ENCODE peak calls at places on chromosomes 5 and 9, in eight cellular contexts. X, Z, N, O, M, V, R and Y are unnamed samples.

GRCh38 chr9:72615931-72616330 is 94.5 kb downstream of the TMC1 start:
- DNase-seq in X (peak), Z (peak), N (no peak), O (no peak), M (no peak), V (no peak), R (no peak), Y (no peak)

GRCh38 chr5:43891112-43891511 is 288.1 kb downstream of the NNT start:
- DNase-seq in X (no peak), Z (no peak), N (no peak), O (no peak), M (no peak), V (no peak), R (no peak), Y (no peak)

GRCh38 chr9:129320575-129321311 is 142.7 kb upstream of the IER5L start:
- DNase-seq in X (peak), Z (peak), N (peak), O (peak), M (peak), V (no peak), R (peak), Y (peak)

GRCh38 chr5:108989761-108990392 is 242.2 kb downstream of the FER start:
- DNase-seq in X (no peak), Z (peak), N (no peak), O (no peak), M (no peak), V (no peak), R (no peak), Y (no peak)

GRCh38 chr9:76932778-76933177 is 26.9 kb upstream of the PRUNE2 start:
- DNase-seq in X (no peak), Z (no peak), N (peak), O (no peak), M (no peak), V (no peak), R (peak), Y (no peak)

GRCh38 chr5:61277190-61277589 is 54.9 kb upstream of the ZSWIM6 start:
- DNase-seq in X (no peak), Z (no peak), N (peak), O (no peak), M (no peak), V (no peak), R (no peak), Y (no peak)

GRCh38 chr5:179873711-179874110 is 15.1 kb upstream of the MRNIP start:
- DNase-seq in X (no peak), Z (no peak), N (no peak), O (no peak), M (no peak), V (no peak), R (no peak), Y (no peak)

GRCh38 chr9:98687911-98688310 is 20.8 kb downstream of the GABBR2 start:
- DNase-seq in X (no peak), Z (peak), N (no peak), O (no peak), M (no peak), V (no peak), R (no peak), Y (no peak)

GRCh38 chr5:55713871-55714270 is 1.7 kb upstream of the SLC38A9 start:
- DNase-seq in X (no peak), Z (no peak), N (no peak), O (no peak), M (no peak), V (no peak), R (no peak), Y (no peak)

GRCh38 chr5:178432421-178433272 is 157.5 kb downstream of the COL23A1 start:
- DNase-seq in X (no peak), Z (no peak), N (no peak), O (no peak), M (no peak), V (no peak), R (no peak), Y (no peak)

GRCh38 chr9:93301291-93301811 is 117.4 kb downstream of the WNK2 start:
- DNase-seq in X (no peak), Z (no peak), N (no peak), O (no peak), M (no peak), V (no peak), R (no peak), Y (no peak)

DNA sequence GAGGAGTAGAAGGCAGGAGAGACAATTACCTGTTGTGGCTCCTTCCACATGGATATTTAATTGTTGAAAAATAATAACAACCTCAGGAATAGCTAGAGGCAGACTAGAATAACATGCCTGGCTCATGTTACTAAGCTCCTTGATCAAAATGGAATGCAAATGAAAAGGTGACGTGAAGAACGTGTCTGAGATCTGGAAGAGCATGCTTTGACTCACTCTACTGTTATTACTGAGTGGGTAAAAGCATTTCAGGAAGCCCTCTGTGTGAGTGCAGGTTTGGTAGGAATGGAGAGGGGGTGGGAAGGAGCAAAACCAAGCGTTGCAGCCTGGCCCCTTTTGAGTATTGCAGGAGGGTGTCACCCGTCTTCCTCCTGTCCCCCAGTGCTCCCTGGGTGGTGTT is 84.8 kb downstream of the EQTN start:
- DNase-seq in X (no peak), Z (peak), N (peak), O (no peak), M (no peak), V (no peak), R (no peak), Y (no peak)
- TF ChIP-seq CTCF in X (no peak), Z (no peak), N (no peak), O (no peak), M (no peak), V (no peak), R (no peak), Y (no peak)

GRCh38 chr9:89234636-89235035 is 56.0 kb upstream of the SHC3 start:
- DNase-seq in X (no peak), Z (peak), N (peak), O (no peak), M (no peak), V (no peak), R (peak), Y (no peak)
- TF ChIP-seq CTCF in X (no peak), Z (no peak), N (no peak), O (no peak), M (no peak), V (peak), R (peak), Y (no peak)

GRCh38 chr9:34810187-34810524 is 100.2 kb upstream of the CCL21 start:
- DNase-seq in X (no peak), Z (no peak), N (no peak), O (no peak), M (no peak), V (no peak), R (no peak), Y (no peak)

DNA sequence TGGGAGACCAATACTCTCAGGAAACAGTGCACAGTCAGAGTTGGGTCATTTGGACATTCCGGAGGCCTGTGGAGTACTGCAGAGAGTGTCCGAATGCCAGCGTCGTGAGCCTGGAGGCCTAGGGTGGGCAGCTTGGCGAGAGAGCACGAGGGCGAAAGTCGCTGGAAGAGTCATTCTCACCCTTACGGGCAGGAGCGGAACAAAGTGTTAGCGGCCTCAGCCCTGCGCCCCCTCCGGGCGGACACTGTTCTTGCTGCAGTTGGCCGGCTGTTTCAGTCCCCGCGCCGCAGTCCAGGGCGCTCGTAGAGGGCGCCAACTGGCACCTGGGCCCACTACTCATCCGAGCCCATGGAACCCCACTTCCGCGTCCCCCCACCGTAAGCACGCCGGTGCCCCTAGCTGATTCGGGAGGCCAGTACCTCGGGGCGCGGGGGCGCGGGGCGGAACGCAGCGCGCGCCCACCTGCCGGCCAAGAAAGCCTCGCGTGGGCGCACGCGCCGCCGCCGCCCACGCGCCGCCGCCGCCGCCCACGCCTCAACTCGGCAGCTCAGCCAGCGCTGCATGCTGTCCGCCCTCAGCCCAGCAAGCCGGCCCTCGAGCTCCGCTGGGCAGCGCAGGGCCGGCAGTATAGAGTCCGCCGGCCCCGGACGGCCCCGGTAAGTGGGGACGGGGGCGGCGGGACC is 99.7 kb upstream of the CCL21 start:
- DNase-seq in X (peak), Z (peak), N (no peak), O (no peak), M (no peak), V (peak), R (peak), Y (no peak)
- TF ChIP-seq CTCF in X (peak), Z (peak), N (no peak), O (no peak), M (no peak), V (peak), R (peak), Y (peak)

DNA sequence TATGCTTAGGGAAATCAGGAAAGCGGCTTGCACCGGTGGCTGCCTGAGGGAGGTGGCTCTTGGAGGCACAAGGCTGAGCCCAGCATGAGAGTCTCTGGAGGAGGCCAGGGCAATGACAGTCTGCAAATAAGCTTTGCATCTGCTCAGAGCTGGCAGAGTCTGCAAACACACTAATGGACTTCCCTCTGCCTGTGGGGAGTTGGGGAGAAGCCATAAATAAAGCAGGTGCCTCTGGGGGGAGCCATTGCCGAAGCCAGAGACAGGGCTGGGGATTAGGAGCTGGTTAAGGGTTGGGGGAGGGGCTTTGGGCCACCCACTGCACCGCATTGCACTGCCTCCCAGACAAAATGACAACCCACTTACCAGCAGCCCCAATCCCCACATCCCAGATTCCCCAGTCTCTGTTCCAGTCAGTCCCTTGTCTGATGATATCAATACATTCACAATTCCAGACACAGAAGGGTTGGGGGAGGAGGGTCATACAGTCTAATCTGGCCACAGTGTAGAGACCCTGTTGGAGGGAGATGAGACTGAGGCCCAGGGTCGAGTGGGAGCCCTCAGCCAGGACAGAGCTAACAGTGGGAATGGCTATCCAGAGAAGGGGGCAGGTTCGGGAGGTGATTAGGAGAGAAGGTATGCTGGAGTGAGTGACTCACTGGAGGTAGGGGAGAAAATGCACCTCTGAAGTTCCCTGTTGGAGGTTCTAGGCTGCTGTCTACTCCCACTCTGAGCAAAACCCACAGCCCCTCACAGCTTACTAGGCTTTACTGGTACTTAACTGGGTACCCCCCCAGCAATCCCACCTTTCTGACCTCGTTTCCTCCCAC is 53.7 kb downstream of the PAX5 start:
- DNase-seq in X (peak), Z (peak), N (no peak), O (no peak), M (no peak), V (no peak), R (no peak), Y (no peak)
- TF ChIP-seq CTCF in X (no peak), Z (no peak), N (no peak), O (no peak), M (no peak), V (peak), R (no peak), Y (no peak)

DNA sequence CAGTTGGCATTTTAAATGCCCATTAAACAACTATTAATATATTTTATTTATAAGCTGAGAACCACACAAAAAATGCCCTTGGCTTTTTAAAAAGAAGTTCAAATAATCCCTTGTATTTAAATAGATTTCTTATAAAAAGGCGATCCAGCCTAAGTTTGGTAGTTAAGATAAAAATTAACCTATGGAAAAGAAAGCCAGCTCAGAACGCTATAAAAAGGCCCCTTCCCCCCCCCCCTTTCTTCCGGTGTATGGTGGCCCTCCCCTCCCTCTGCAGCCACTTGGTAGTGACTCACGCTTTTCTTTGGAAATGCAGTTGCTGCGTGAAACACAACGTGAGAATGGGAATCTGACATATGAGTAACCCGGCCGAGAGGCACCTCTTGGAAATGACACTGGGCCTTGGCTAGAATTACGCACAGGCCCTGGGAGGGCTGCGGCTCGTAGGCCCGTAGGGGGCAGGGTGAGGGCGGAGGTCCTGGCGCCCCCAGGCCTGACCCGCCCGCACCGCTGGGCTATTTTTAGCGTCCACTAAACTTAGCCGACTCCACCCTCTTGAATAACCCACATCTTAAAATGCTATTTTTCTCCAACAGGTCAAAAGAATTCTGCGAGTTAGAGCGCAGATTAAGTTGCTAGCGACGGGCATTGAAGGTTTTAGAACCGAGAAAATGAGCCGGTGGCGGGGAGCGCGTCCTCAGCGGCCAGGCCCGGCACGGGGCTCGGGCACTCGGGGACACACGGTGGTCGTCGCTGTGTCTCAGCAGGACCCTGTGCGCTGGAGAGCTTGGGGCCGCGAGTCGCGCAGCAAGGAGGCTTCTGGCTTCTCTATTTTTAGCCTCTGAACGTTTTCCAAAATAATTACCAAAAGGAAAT is 168.7 kb downstream of the AUH start:
- DNase-seq in X (peak), Z (peak), N (peak), O (peak), M (peak), V (peak), R (peak), Y (no peak)
- TF ChIP-seq CTCF in X (no peak), Z (no peak), N (no peak), O (peak), M (peak), V (peak), R (peak), Y (no peak)

DNA sequence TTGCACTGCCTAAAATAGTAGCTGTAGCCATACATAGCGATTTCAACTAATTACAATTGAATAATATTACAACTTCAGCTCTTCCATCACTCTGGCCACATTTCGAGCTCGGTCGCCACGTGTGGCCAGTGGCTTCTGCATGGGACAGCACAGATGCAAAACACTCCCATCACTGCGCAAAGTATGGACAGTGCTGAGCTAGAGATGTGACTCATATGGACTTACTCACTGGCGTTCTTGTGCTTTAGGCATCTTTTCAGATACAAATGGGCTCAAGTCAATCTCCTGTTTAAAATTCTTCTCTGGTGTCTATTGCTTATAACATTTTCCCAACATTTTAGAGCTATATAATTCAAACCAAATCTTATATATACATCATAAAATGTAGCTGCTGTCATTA is 222.7 kb downstream of the ELAVL2 start:
- DNase-seq in X (no peak), Z (peak), N (no peak), O (no peak), M (no peak), V (no peak), R (no peak), Y (no peak)
- TF ChIP-seq CTCF in X (no peak), Z (no peak), N (no peak), O (no peak), M (no peak), V (no peak), R (no peak), Y (no peak)

GRCh38 chr5:66529182-66529581 is 67.0 kb upstream of the MAST4 start:
- DNase-seq in X (no peak), Z (no peak), N (no peak), O (no peak), M (no peak), V (no peak), R (peak), Y (no peak)
- TF ChIP-seq CTCF in X (no peak), Z (no peak), N (no peak), O (no peak), M (no peak), V (no peak), R (no peak), Y (no peak)

DNA sequence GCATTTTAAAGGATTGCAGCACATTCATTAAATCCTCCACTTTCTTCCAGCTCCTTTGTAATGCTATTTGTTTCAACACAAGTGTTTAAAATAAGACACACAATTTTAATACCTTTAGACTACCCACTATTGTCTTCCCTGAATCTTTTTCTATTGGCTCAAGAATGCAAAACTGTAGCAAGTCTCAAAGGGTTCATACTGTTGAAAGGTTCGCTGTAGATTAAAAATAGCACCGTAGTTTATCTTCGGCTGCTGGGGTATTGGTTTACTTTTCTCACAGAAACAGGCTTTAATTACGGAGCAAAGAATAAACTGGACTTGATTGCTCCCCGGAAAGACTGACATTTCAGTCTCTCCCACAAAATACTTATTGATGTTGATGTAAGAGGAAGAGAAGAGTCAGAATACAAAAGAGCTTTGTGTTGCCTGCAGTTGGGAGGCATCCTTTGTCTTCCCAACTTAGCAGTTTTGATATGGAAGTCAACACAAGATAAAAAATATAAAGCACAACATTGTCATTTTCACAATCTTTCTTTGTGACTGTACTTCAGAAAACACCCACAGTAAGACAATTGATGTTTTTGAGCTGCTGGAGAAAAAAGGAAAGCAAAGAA is 183.9 kb upstream of the DMAC1 start:
- DNase-seq in X (no peak), Z (no peak), N (no peak), O (no peak), M (no peak), V (no peak), R (no peak), Y (no peak)
- TF ChIP-seq CTCF in X (no peak), Z (no peak), N (no peak), O (no peak), M (no peak), V (no peak), R (no peak), Y (no peak)